ENCODE peak calls at places on chromosomes 2 and 18, in six cellular contexts. M is amniotic stem cell; R is astrocyte; N is lower lobe of right lung; F is HS-27A; G is stimulated activated CD4-positive, alpha-beta T cell treated with anti-CD3 and anti-CD28 coated beads, Interleukin-1b, Interleukin-23, amount 100 ng/mL, for 4 hours. U is an unnamed sample.

GRCh38 chr2:79099140-79099686 is 11.4 kb upstream of the REG1B start:
- DNase-seq in R (no peak), G (no peak), M (no peak), F (no peak), N (no peak), U (no peak)

GRCh38 chr2:60355849-60356261 is 197.6 kb downstream of the BCL11A start:
- DNase-seq in R (no peak), F (no peak), N (no peak), G (no peak), M (no peak), U (no peak)

GRCh38 chr18:60090170-60090569 is 190.4 kb downstream of the PMAIP1 start:
- DNase-seq in F (no peak), M (no peak), G (no peak), N (no peak), R (no peak), U (no peak)

GRCh38 chr2:69735696-69736095 is 6.2 kb upstream of the ANXA4 start:
- DNase-seq in G (no peak), F (no peak), M (no peak), R (no peak), N (no peak), U (no peak)

GRCh38 chr2:214577769-214578168 is 166.9 kb downstream of the VWC2L start:
- DNase-seq in F (no peak), M (no peak), R (peak), N (no peak), G (no peak), U (peak)

GRCh38 chr2:71666094-71666474 is 212.7 kb downstream of the DYSF start:
- DNase-seq in N (no peak), M (no peak), R (no peak), F (no peak), G (no peak), U (no peak)

GRCh38 chr18:23574611-23575308 is 11.5 kb downstream of the NPC1 start:
- DNase-seq in G (no peak), M (no peak), F (no peak), R (no peak), N (no peak), U (no peak)

GRCh38 chr2:66665124-66665984 is 230.4 kb downstream of the MEIS1 start:
- DNase-seq in F (no peak), G (no peak), R (peak), M (no peak), N (no peak), U (peak)

GRCh38 chr2:8491296-8492048 is 190.4 kb upstream of the ID2 start:
- DNase-seq in F (no peak), N (no peak), R (no peak), G (no peak), M (no peak), U (no peak)

GRCh38 chr2:159637988-159638501 is 21.7 kb upstream of the BAZ2B start:
- DNase-seq in M (no peak), G (no peak), R (peak), F (no peak), N (no peak), U (peak)

GRCh38 chr2:71223767-71224333 is 3.1 kb downstream of the PAIP2B start:
- DNase-seq in F (peak), R (peak), N (no peak), G (no peak), M (no peak), U (peak)

GRCh38 chr2:240915526-240916335 is 9.6 kb downstream of the CROCC2 start:
- DNase-seq in R (no peak), F (no peak), M (no peak), G (no peak), N (peak), U (no peak)

GRCh38 chr2:2726163-2726562 is 395.1 kb upstream of the MYT1L start:
- DNase-seq in N (no peak), G (no peak), F (no peak), R (no peak), M (no peak), U (no peak)

GRCh38 chr2:36770542-36771287 is 74.2 kb downstream of the VIT start:
- DNase-seq in F (peak), G (peak), R (no peak), N (peak), M (no peak), U (peak)

GRCh38 chr2:233831011-233831721 is 23.2 kb downstream of the HJURP start:
- DNase-seq in G (no peak), M (no peak), N (no peak), R (no peak), F (no peak), U (no peak)

GRCh38 chr2:85710687-85711577 is 16.8 kb downstream of the GNLY start:
- DNase-seq in F (no peak), R (peak), N (peak), G (no peak), M (no peak), U (no peak)

U was measured in M059J.